ENCODE peak calls at places on chromosomes 3 and 15, in five cellular contexts. B is HCT116, T is stomach, G is psoas muscle, O is right lobe of liver. C is an unnamed sample.

GRCh38 chr15:29058903-29059539 is 173.2 kb downstream of the APBA2 start:
- DNase-seq in O (no peak), B (no peak), T (no peak), G (no peak), C (no peak)

GRCh38 chr3:142644502-142644901 is 48.3 kb downstream of the PLS1 start:
- DNase-seq in B (no peak), O (no peak), G (no peak), T (no peak), C (no peak)

GRCh38 chr3:185807455-185808068 is 17.3 kb downstream of the IGF2BP2 start:
- DNase-seq in T (no peak), G (no peak), B (peak; percentile 79), O (no peak), C (no peak)

GRCh38 chr15:85828869-85829268 is 34.1 kb upstream of the KLHL25 start:
- DNase-seq in B (no peak), G (no peak), O (no peak), T (no peak), C (no peak)

GRCh38 chr3:129123314-129124060 is 1.9 kb upstream of the RAB43 start:
- DNase-seq in O (peak; percentile 63), B (no peak), T (no peak), G (no peak), C (no peak)

GRCh38 chr3:188220988-188221818 is 67.2 kb downstream of the LPP start:
- DNase-seq in O (no peak), T (no peak), G (peak; percentile 80), B (no peak), C (peak; percentile 86)

GRCh38 chr3:47715928-47716327 is 65.8 kb downstream of the SMARCC1 start:
- DNase-seq in B (peak; percentile 57), G (peak; percentile 44), O (no peak), T (no peak), C (no peak)

GRCh38 chr3:95810468-95810867 is 1003.9 kb upstream of the EPHA6 start:
- DNase-seq in T (no peak), G (no peak), B (no peak), O (no peak), C (no peak)

GRCh38 chr3:150261958-150262357 is 146.1 kb upstream of the TSC22D2 start:
- DNase-seq in G (no peak), T (no peak), O (no peak), B (no peak), C (no peak)

GRCh38 chr3:110774496-110775265 is 296.9 kb upstream of the NECTIN3 start:
- DNase-seq in T (no peak), O (no peak), G (no peak), B (no peak), C (no peak)

GRCh38 chr3:8996216-8996615 is 32.9 kb upstream of the RAD18 start:
- DNase-seq in G (no peak), T (no peak), B (no peak), O (no peak), C (peak; percentile 18)

GRCh38 chr3:123068227-123069020 is 1.6 kb downstream of the PDIA5 start:
- DNase-seq in G (no peak), O (peak; percentile 92), T (peak; percentile 49), B (peak; percentile 45), C (no peak)

GRCh38 chr3:126490619-126491018 is 14.9 kb upstream of the ZXDC start:
- DNase-seq in T (no peak), O (no peak), G (no peak), B (no peak), C (no peak)

GRCh38 chr3:189424922-189425321 is 206.3 kb upstream of the TP63 start:
- DNase-seq in T (no peak), G (no peak), O (no peak), B (no peak), C (no peak)

DNA sequence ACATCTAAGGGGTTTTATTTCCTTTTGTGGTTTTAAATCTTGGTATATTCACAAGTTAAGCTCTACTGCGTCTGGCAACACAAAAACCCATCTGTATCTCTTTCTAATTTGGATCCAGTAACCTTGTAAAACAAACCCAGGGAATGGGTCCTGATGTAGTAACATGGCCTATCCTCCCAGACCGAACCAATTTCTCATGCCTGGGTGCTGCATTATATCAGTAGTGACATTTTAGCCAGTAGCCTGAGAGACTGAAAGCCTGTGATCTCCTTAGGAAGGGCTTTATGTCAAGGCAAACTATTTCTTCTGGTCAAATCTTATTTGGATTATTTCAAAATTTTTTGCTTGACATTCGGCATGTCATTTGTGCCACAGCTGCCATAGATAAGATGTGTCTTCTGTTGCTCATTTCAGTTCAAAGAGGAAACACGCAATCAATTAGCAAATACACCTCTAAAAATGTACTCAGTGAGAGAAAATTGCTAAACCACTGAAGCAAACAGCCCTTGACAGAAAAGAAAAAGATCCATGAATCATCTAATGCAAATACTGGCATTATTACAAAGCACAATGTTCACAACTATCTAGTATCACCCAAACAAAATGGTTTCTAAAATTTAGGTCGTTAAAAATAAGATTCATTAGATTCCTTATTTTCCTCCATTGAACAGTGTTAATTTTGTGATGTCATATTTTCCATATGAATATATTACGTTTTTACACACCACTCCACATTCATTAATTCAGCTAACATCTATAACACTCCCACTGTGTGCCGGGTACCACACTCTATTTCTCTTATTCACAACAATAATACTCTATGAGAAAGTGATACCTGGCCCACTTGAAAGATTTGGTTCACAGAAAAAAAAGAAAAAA is 4.0 kb downstream of the NPTN start:
- DNase-seq in O (no peak), T (no peak), G (no peak), B (no peak), C (no peak)
- H3K27ac ChIP-seq in O (peak overlapping the region; percentile 26), T (peak overlapping the region; percentile 65), G (no peak overlapping the region), B (no peak overlapping the region), C (peak overlapping the region; percentile 35)

DNA sequence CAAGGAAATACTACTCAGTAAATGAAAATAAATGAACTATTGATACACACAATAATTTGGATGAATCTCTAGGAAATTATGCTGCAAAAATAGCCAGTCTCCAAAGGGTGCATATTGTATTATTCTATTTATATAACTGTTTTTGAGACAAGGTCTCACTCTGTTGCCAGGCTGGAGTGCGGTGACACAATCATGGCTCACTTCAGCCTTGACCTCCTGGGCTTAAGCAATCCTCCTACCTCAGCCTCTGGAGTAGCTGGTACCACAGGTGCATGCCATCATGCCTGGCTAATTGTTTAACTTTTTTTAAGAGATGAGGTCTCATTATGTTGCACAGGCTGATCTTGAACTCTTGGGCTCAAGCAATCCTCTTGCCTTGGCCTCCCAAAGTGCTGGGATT is 12.5 kb downstream of the KLHDC8B start:
- DNase-seq in B (no peak), G (no peak), T (no peak), O (no peak), C (no peak)
- H3K27ac ChIP-seq in B (no peak overlapping the region), G (no peak overlapping the region), T (no peak overlapping the region), O (no peak overlapping the region), C (no peak overlapping the region)

DNA sequence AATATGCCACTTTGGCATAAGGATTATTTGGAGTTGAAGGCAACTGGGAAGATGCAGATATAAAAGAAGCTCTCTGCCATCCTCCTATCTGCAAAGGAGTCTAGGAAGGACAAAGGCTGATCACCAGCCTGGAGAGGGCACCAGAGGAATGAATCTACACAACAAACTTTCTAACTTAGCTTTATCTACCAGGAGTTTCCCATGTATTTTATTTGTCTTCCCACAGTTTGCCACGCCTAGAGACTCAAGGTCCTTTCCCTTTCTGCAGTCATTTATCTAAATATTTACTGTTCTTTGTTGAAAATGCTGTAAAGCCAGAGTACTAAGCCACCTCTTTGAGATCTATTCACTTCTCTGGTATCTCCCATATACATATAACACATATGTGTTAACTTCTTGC is 32.2 kb downstream of the GPR176 start:
- DNase-seq in B (peak; percentile 3), T (peak; percentile 29), G (no peak), O (peak; percentile 48), C (no peak)
- H3K27ac ChIP-seq in B (no peak overlapping the region), T (no peak overlapping the region), G (no peak overlapping the region), O (no peak overlapping the region), C (no peak overlapping the region)

GRCh38 chr15:37017031-37017625 is 83.2 kb downstream of the MEIS2 start:
- DNase-seq in G (no peak), T (no peak), O (no peak), B (no peak), C (no peak)
- H3K27ac ChIP-seq in G (no peak overlapping the region), T (no peak overlapping the region), O (no peak overlapping the region), B (no peak overlapping the region), C (no peak overlapping the region)

DNA sequence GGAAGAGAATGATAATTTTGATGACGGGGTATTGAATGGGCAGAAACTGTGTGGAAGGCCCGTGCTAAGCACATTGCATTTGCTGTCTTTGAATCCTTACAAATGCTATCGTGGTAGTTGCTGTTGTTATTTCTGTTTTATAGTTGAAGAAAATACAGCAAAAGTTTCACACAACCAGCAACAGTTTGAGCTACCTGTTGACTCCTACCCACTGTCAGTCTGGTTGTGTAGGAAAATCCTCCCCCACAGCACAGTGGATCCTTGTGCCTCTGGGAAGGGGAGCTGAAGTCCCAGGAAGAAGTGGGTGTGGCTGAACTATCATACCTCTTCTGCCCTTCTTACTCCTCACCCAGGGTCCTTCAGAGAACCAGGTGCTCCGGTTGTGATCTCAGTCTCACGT is 29.4 kb downstream of the MRAS start:
- DNase-seq in B (no peak), T (no peak), O (no peak), G (no peak), C (no peak)
- H3K27ac ChIP-seq in B (no peak overlapping the region), T (no peak overlapping the region), O (no peak overlapping the region), G (peak overlapping the region; percentile 27), C (peak overlapping the region; percentile 95)

GRCh38 chr3:37179144-37179967 is 5.0 kb upstream of the LRRFIP2 start:
- DNase-seq in G (no peak), T (no peak), O (no peak), B (no peak), C (no peak)

GRCh38 chr3:37183375-37183831 is 9.0 kb upstream of the LRRFIP2 start:
- DNase-seq in B (peak; percentile 73), T (no peak), O (no peak), G (no peak), C (peak; percentile 16)

GRCh38 chr3:37181766-37182165 is 7.4 kb upstream of the LRRFIP2 start:
- DNase-seq in O (no peak), T (no peak), B (no peak), G (no peak), C (no peak)

GRCh38 chr3:37182816-37183215 is 8.4 kb upstream of the LRRFIP2 start:
- DNase-seq in O (no peak), T (no peak), B (no peak), G (no peak), C (no peak)

GRCh38 chr3:37183976-37184375 is 9.6 kb upstream of the LRRFIP2 start:
- DNase-seq in G (no peak), B (no peak), O (no peak), T (no peak), C (no peak)
- H3K27ac ChIP-seq in G (peak overlapping the region; percentile 56), B (peak overlapping the region; percentile 31), O (no peak overlapping the region), T (no peak overlapping the region), C (peak overlapping the region; percentile 73)

GRCh38 chr3:45965281-45966052 is 22.2 kb downstream of the CXCR6 start:
- DNase-seq in B (no peak), G (no peak), T (no peak), O (no peak), C (no peak)
- H3K27ac ChIP-seq in B (no peak overlapping the region), G (peak overlapping the region; percentile 43), T (no peak overlapping the region), O (no peak overlapping the region), C (no peak overlapping the region)